ENCODE peak calls at places on chromosomes 4 and X, in four cellular contexts. K is astrocyte of the spinal cord; Y is CD8-positive, alpha-beta T cell; A is suprapubic skin. F is an unnamed sample.

GRCh38 chrX:153662266-153662665 is 11.3 kb downstream of the PNCK start:
- DNase-seq in K (no peak), Y (peak), A (peak), F (peak)

GRCh38 chrX:7462110-7462509 is 314.2 kb upstream of the PUDP start:
- DNase-seq in K (no peak), Y (no peak), A (no peak), F (no peak)

GRCh38 chrX:110786486-110786885 is 9.1 kb downstream of the CHRDL1 start:
- DNase-seq in K (peak), Y (no peak), A (no peak), F (no peak)

GRCh38 chr4:1683371-1683902 is 676 bp downstream of the FAM53A start:
- DNase-seq in K (peak), Y (no peak), A (no peak), F (no peak)

GRCh38 chrX:151789179-151789800 is 54.7 kb downstream of the CNGA2 start:
- DNase-seq in K (peak), Y (no peak), A (peak), F (no peak)

GRCh38 chrX:21373637-21374162 is 518 bp upstream of the CNKSR2 start:
- DNase-seq in K (no peak), Y (no peak), A (no peak), F (no peak)

GRCh38 chr4:70721747-70722146 is at the start of gene RUFY3:
- DNase-seq in K (peak), Y (no peak), A (no peak), F (no peak)

GRCh38 chr4:118112117-118112516 is 77.8 kb downstream of the NDST3 start:
- DNase-seq in K (no peak), Y (no peak), A (no peak), F (no peak)

GRCh38 chr4:170465434-170465833 is 375.7 kb upstream of the AADAT start:
- DNase-seq in K (no peak), Y (no peak), A (no peak), F (no peak)

GRCh38 chr4:76611611-76612010 is 176.6 kb downstream of the SHROOM3 start:
- DNase-seq in K (no peak), Y (no peak), A (no peak), F (no peak)

GRCh38 chr4:124104628-124105027 is 607.9 kb downstream of the ANKRD50 start:
- DNase-seq in K (no peak), Y (no peak), A (no peak), F (no peak)

GRCh38 chrX:129360175-129360574 is 163.1 kb downstream of the SMARCA1 start:
- DNase-seq in K (peak), Y (no peak), A (no peak), F (peak)

GRCh38 chr4:170091069-170091696 is 1.4 kb upstream of the AADAT start:
- DNase-seq in K (no peak), Y (no peak), A (no peak), F (no peak)

GRCh38 chr4:52658671-52659015 is 458 bp downstream of the USP46 start:
- DNase-seq in K (no peak), Y (no peak), A (no peak), F (no peak)

GRCh38 chrX:136822337-136823095 is 41.8 kb upstream of the ARHGEF6 start:
- DNase-seq in K (peak), Y (no peak), A (no peak), F (no peak)

GRCh38 chr4:116925900-116926457 is 159.4 kb downstream of the TRAM1L1 start:
- DNase-seq in K (peak), Y (no peak), A (no peak), F (peak)

GRCh38 chr4:157806176-157806575 is 366.6 kb downstream of the GASK1B start:
- DNase-seq in K (no peak), Y (no peak), A (no peak), F (no peak)

GRCh38 chr4:157808796-157809408 is 363.9 kb downstream of the GASK1B start:
- DNase-seq in K (no peak), Y (no peak), A (no peak), F (no peak)

GRCh38 chr4:157804169-157804543 is 368.7 kb downstream of the GASK1B start:
- DNase-seq in K (no peak), Y (no peak), A (no peak), F (no peak)

GRCh38 chr4:157803441-157804168 is 369.2 kb downstream of the GASK1B start:
- DNase-seq in K (no peak), Y (no peak), A (no peak), F (no peak)

DNA sequence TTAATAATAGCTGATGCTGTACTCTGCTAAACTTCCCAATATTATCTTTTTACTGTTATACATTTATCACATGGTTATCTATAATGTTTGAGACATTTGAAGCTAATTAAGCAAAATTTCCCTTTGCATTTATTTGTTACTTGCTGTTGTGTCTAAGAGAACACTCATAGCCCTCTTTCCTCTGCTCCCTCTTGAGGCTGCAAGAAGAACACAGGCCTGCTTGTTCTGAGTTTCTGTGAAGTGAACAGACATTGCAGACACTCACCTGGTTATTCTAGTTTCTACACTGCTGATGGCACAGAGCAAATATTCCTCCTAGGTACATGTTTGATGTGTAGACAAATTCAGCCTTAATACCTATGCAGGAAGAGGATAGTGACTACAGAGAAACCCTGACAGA is 367.8 kb downstream of the GASK1B start:
- DNase-seq in K (peak), Y (no peak), A (no peak), F (no peak)
- TF ChIP-seq CTCF in K (peak), Y (no peak), A (no peak), F (peak)

GRCh38 chr4:128782076-128782715 is 27.3 kb upstream of the JADE1 start:
- DNase-seq in K (no peak), Y (peak), A (no peak), F (no peak)
- TF ChIP-seq CTCF in K (no peak), Y (peak), A (no peak), F (no peak)

DNA sequence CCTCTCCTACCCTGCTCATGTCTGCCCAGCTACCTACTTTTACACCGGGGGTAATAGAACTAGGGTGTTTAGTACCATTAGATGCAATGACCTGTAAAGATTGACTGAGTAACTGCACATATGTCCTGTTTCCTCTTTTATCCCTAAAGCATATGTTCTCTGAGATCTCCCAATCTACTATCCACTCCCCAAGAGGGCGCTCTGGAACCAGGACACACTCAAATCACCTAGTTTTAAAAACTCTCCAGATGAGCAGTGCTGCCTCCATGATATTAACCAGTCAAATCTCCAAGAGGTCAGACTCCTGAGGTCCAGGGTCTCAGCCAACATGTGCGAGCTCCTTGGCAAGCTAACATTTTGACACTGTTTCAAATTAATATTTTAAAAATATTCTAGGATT is 87.0 kb upstream of the TSPAN5 start:
- DNase-seq in K (no peak), Y (no peak), A (no peak), F (no peak)
- TF ChIP-seq CTCF in K (peak), Y (no peak), A (no peak), F (peak)

GRCh38 chrX:19535481-19535880 is 20.2 kb upstream of the MAP3K15 start:
- DNase-seq in K (peak), Y (no peak), A (no peak), F (no peak)
- TF ChIP-seq CTCF in K (peak), Y (no peak), A (no peak), F (peak)

DNA sequence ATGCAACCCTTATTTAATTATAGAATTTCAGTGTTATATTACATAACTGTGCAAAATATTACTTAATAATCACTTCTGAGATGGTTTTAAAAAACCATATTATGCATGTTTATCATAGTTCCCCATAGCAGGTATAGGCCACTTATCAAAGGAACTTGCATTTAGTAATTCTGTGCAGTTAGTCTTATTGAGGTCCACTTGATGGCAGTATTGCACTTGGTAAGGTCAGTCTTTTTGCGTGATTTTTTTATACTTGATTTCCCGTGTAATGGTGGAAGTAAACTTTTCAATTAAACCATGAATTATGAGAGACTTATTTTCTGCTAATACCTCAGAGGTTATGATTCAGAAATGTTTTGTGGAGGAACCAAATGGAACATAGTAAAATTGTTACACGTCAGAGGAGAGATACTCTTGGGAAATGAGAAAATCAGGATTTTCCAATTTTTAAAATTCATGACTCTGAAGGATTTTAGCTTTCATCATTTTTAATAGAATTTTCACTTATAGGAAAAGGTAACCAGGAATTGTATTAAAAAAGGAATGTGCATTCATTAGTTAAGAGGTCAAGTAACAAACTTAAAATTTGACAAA is 230.0 kb downstream of the CCSER1 start:
- DNase-seq in K (peak), Y (no peak), A (no peak), F (no peak)
- TF ChIP-seq CTCF in K (peak), Y (no peak), A (no peak), F (peak)

F was measured in progenitor cell of endocrine pancreas.